ENCODE peak calls at places on chromosomes 3 and 15, in seven cellular contexts. One of them, this sample, is unnamed.

GRCh38 chr3:53795176-53795575 is 51.0 kb downstream of the CHDH start:
- DNase-seq in heart right ventricle: no peak
- DNase-seq in neuronal stem cell: no peak
- DNase-seq in upper lobe of right lung: no peak
- DNase-seq in PC-9: no peak
- DNase-seq in heart left ventricle: no peak
- DNase-seq in OCI-LY7: no peak
- DNase-seq in this sample: no peak

GRCh38 chr15:50182233-50183013 is 427 bp downstream of the SLC27A2 start:
- DNase-seq in heart right ventricle: no peak
- DNase-seq in neuronal stem cell: peak; percentile 27
- DNase-seq in upper lobe of right lung: peak; percentile 69
- DNase-seq in PC-9: peak; percentile 34
- DNase-seq in heart left ventricle: no peak
- DNase-seq in OCI-LY7: no peak
- DNase-seq in this sample: peak; percentile 2

GRCh38 chr3:150759319-150759718 is 3.6 kb downstream of the SIAH2 start:
- DNase-seq in heart right ventricle: no peak
- DNase-seq in neuronal stem cell: no peak
- DNase-seq in upper lobe of right lung: no peak
- DNase-seq in PC-9: no peak
- DNase-seq in heart left ventricle: no peak
- DNase-seq in OCI-LY7: no peak
- DNase-seq in this sample: no peak

GRCh38 chr3:82973810-82974209 is 1212.4 kb upstream of the GBE1 start:
- DNase-seq in heart right ventricle: no peak
- DNase-seq in neuronal stem cell: no peak
- DNase-seq in upper lobe of right lung: no peak
- DNase-seq in PC-9: no peak
- DNase-seq in heart left ventricle: no peak
- DNase-seq in OCI-LY7: no peak
- DNase-seq in this sample: no peak

GRCh38 chr3:59749291-59749690 is 699.5 kb upstream of the CFAP20DC start:
- DNase-seq in heart right ventricle: no peak
- DNase-seq in neuronal stem cell: no peak
- DNase-seq in upper lobe of right lung: no peak
- DNase-seq in PC-9: no peak
- DNase-seq in heart left ventricle: no peak
- DNase-seq in OCI-LY7: no peak
- DNase-seq in this sample: no peak

GRCh38 chr3:133475245-133476010 is 75.6 kb downstream of the BFSP2 start:
- DNase-seq in heart right ventricle: no peak
- DNase-seq in neuronal stem cell: no peak
- DNase-seq in upper lobe of right lung: no peak
- DNase-seq in PC-9: no peak
- DNase-seq in heart left ventricle: no peak
- DNase-seq in OCI-LY7: peak; percentile 95
- DNase-seq in this sample: no peak

GRCh38 chr15:70854669-70854976 is 666 bp upstream of the LARP6 start:
- DNase-seq in heart right ventricle: no peak
- DNase-seq in neuronal stem cell: peak; percentile 12
- DNase-seq in upper lobe of right lung: no peak
- DNase-seq in PC-9: no peak
- DNase-seq in heart left ventricle: no peak
- DNase-seq in OCI-LY7: no peak
- DNase-seq in this sample: no peak

GRCh38 chr3:58633157-58633865 is 33.3 kb downstream of the FAM3D start:
- DNase-seq in heart right ventricle: no peak
- DNase-seq in neuronal stem cell: no peak
- DNase-seq in upper lobe of right lung: no peak
- DNase-seq in PC-9: no peak
- DNase-seq in heart left ventricle: no peak
- DNase-seq in OCI-LY7: no peak
- DNase-seq in this sample: no peak

GRCh38 chr3:127451321-127451720 is 139.2 kb downstream of the TPRA1 start:
- DNase-seq in heart right ventricle: no peak
- DNase-seq in neuronal stem cell: no peak
- DNase-seq in upper lobe of right lung: no peak
- DNase-seq in PC-9: no peak
- DNase-seq in heart left ventricle: no peak
- DNase-seq in OCI-LY7: no peak
- DNase-seq in this sample: no peak

GRCh38 chr3:162166543-162166942 is 669.9 kb downstream of the OTOL1 start:
- DNase-seq in heart right ventricle: no peak
- DNase-seq in neuronal stem cell: no peak
- DNase-seq in upper lobe of right lung: no peak
- DNase-seq in PC-9: no peak
- DNase-seq in heart left ventricle: no peak
- DNase-seq in OCI-LY7: no peak
- DNase-seq in this sample: no peak

GRCh38 chr3:187935623-187936156 is 190.4 kb upstream of the BCL6 start:
- DNase-seq in heart right ventricle: no peak
- DNase-seq in neuronal stem cell: no peak
- DNase-seq in upper lobe of right lung: no peak
- DNase-seq in PC-9: no peak
- DNase-seq in heart left ventricle: no peak
- DNase-seq in OCI-LY7: peak; percentile 91
- DNase-seq in this sample: no peak

GRCh38 chr3:52237659-52238172 is 1.2 kb downstream of the TWF2 start:
- DNase-seq in heart right ventricle: peak; percentile 75
- DNase-seq in neuronal stem cell: no peak
- DNase-seq in upper lobe of right lung: peak; percentile 86
- DNase-seq in PC-9: peak; percentile 94
- DNase-seq in heart left ventricle: peak; percentile 91
- DNase-seq in OCI-LY7: no peak
- DNase-seq in this sample: no peak

GRCh38 chr3:52237006-52237658 is 1.8 kb downstream of the TWF2 start:
- DNase-seq in heart right ventricle: no peak
- DNase-seq in neuronal stem cell: no peak
- DNase-seq in upper lobe of right lung: peak; percentile 39
- DNase-seq in PC-9: peak; percentile 73
- DNase-seq in heart left ventricle: no peak
- DNase-seq in OCI-LY7: no peak
- DNase-seq in this sample: no peak

GRCh38 chr3:52236424-52236886 is 2.5 kb downstream of the TWF2 start:
- DNase-seq in heart right ventricle: peak; percentile 49
- DNase-seq in neuronal stem cell: no peak
- DNase-seq in upper lobe of right lung: peak; percentile 49
- DNase-seq in PC-9: no peak
- DNase-seq in heart left ventricle: peak; percentile 56
- DNase-seq in OCI-LY7: no peak
- DNase-seq in this sample: no peak

GRCh38 chr3:52238761-52239701 is at the start of gene TWF2:
- DNase-seq in heart right ventricle: peak; percentile 75
- DNase-seq in neuronal stem cell: peak; percentile 82
- DNase-seq in upper lobe of right lung: peak; percentile 91
- DNase-seq in PC-9: peak; percentile 84
- DNase-seq in heart left ventricle: peak; percentile 88
- DNase-seq in OCI-LY7: peak; percentile 88
- DNase-seq in this sample: peak; percentile 94

DNA sequence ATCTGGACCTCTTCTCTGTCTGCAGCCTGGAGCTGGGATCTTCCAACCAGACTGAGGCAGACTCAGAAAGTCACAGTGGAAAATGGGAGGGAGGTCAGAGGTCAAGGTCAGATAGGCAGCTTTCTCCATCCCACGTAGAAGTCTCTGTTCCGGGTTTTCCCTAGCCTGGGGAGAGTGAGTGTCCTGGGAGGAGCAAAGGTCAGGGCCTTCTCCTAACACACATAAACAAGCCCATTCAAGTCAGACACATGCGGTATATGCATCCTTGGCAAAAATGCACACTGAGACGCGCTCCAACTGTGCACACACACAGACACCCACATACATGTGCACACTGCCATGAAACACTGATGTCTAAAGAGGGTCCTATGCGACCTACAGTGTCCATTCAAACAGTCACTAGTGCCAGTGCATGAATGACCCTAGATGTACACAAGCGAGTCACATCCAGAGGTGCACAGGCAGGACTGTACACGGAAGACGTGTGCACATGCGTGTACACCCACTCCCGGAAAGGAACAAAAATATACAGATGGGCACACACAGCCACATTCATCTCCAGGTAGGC is 681 bp downstream of the TWF2 start:
- DNase-seq in heart right ventricle: no peak
- DNase-seq in neuronal stem cell: no peak
- DNase-seq in upper lobe of right lung: no peak
- DNase-seq in PC-9: no peak
- DNase-seq in heart left ventricle: no peak
- DNase-seq in OCI-LY7: no peak
- DNase-seq in this sample: no peak
- H3K4me1 ChIP-seq in heart right ventricle: peaks cover 51% of the 10 kb centered on the region
- H3K4me1 ChIP-seq in neuronal stem cell: peaks cover 15% of the 10 kb centered on the region
- H3K4me1 ChIP-seq in upper lobe of right lung: peaks cover 33% of the 10 kb centered on the region
- H3K4me1 ChIP-seq in PC-9: peaks cover 50% of the 10 kb centered on the region
- H3K4me1 ChIP-seq in heart left ventricle: peaks cover 39% of the 10 kb centered on the region
- H3K4me1 ChIP-seq in OCI-LY7: peaks cover 29% of the 10 kb centered on the region
- H3K4me1 ChIP-seq in this sample: peaks cover 72% of the 10 kb centered on the region

DNA sequence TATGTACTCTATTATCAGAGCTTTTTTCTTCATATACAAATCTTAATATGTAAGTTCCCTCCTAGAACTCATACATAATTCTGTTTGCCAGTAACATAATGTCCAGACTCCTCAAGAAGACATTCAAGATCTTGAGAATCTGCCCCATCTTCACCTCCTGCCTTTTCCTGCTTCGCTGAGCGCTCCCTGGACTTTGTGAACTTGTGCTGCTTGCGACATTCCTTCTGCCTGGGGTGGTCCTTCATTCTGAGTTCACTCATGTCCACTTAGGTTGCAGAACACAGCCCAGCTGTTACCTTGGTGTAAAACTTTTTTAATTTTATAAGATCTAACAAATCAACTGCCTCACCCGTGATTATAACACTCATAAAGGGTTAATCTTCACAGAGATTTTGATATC is 478.5 kb upstream of the EPHA3 start:
- DNase-seq in heart right ventricle: no peak
- DNase-seq in neuronal stem cell: no peak
- DNase-seq in upper lobe of right lung: no peak
- DNase-seq in PC-9: no peak
- DNase-seq in heart left ventricle: no peak
- DNase-seq in OCI-LY7: no peak
- DNase-seq in this sample: no peak
- H3K4me3 ChIP-seq in heart right ventricle: no peak overlapping the region
- H3K4me3 ChIP-seq in neuronal stem cell: no peak overlapping the region
- H3K4me3 ChIP-seq in upper lobe of right lung: no peak overlapping the region
- H3K4me3 ChIP-seq in PC-9: no peak overlapping the region
- H3K4me3 ChIP-seq in heart left ventricle: no peak overlapping the region
- H3K4me3 ChIP-seq in OCI-LY7: no peak overlapping the region
- H3K4me3 ChIP-seq in this sample: no peak overlapping the region

DNA sequence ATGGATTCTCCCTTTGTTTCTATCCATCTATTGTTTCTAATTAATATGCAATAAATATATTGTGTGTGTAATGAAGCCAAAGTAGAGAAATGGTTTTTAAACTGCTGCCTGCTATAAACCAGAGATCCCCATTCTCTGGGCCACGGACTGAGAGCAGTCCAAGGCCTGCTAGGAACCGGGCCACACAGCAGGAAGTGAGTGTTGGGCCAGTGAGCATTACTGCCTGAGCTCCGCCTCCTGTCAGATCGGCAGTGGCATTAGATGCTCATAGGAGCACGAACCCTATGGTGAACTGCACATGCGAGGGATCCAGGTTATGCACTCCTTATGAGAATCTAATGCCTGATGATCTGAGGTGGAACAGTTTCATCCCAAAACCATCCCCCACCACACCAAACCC is 85.2 kb upstream of the POMGNT2 start:
- DNase-seq in heart right ventricle: no peak
- DNase-seq in neuronal stem cell: no peak
- DNase-seq in upper lobe of right lung: no peak
- DNase-seq in PC-9: no peak
- DNase-seq in heart left ventricle: no peak
- DNase-seq in OCI-LY7: no peak
- DNase-seq in this sample: no peak
- H3K27ac ChIP-seq in heart right ventricle: no peak overlapping the region
- H3K27ac ChIP-seq in neuronal stem cell: no peak overlapping the region
- H3K27ac ChIP-seq in upper lobe of right lung: no peak overlapping the region
- H3K27ac ChIP-seq in PC-9: no peak overlapping the region
- H3K27ac ChIP-seq in heart left ventricle: no peak overlapping the region
- H3K27ac ChIP-seq in OCI-LY7: no peak overlapping the region
- H3K27ac ChIP-seq in this sample: no peak overlapping the region

GRCh38 chr3:146504546-146505197 is 35.3 kb upstream of the PLSCR2 start:
- DNase-seq in heart right ventricle: no peak
- DNase-seq in neuronal stem cell: no peak
- DNase-seq in upper lobe of right lung: no peak
- DNase-seq in PC-9: no peak
- DNase-seq in heart left ventricle: no peak
- DNase-seq in OCI-LY7: no peak
- DNase-seq in this sample: no peak
- H3K4me1 ChIP-seq in heart right ventricle: peaks cover 31% of the 10 kb centered on the region
- H3K4me1 ChIP-seq in neuronal stem cell: peaks cover 32% of the 10 kb centered on the region
- H3K4me1 ChIP-seq in upper lobe of right lung: peaks cover 15% of the 10 kb centered on the region
- H3K4me1 ChIP-seq in PC-9: peaks cover 54% of the 10 kb centered on the region
- H3K4me1 ChIP-seq in heart left ventricle: peaks cover 4% of the 10 kb centered on the region
- H3K4me1 ChIP-seq in OCI-LY7: no peaks in the 10 kb centered on the region
- H3K4me1 ChIP-seq in this sample: no peaks in the 10 kb centered on the region

DNA sequence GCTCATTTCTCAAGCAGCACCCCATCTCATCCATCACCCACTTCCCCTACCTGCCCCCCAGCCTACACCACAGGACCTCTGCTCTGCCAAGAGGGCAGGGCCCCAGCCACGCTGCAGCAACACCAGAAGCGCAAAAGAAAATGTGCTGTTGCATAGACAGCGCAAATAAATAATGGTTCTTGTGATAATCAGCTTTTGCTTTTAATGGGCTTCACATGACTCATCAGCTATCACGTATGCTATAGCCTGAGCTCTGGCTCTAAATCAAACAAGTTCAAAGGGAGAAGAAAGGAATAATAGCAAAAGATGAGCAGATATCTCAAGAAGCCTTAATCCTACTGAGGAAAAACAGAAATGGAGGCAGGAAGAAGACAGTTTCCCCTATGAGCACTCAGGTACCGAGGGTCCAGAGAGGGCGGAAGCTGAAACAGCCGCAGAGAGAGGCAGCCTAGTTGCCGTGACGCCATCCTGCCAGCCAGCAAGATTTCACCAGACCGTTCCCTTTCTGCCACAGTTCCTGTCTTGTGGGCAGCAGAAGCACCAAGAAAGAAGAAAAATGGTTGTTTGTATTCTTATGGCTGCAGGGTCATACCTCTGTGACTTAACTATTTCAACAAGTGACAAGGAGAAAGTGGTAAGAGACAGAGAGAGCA is 22.1 kb downstream of the RAB27A start:
- DNase-seq in heart right ventricle: no peak
- DNase-seq in neuronal stem cell: no peak
- DNase-seq in upper lobe of right lung: peak; percentile 75
- DNase-seq in PC-9: no peak
- DNase-seq in heart left ventricle: peak; percentile 48
- DNase-seq in OCI-LY7: no peak
- DNase-seq in this sample: peak; percentile 65
- H3K4me3 ChIP-seq in heart right ventricle: no peak overlapping the region
- H3K4me3 ChIP-seq in neuronal stem cell: no peak overlapping the region
- H3K4me3 ChIP-seq in upper lobe of right lung: peak overlapping the region; percentile 9
- H3K4me3 ChIP-seq in PC-9: no peak overlapping the region
- H3K4me3 ChIP-seq in heart left ventricle: no peak overlapping the region
- H3K4me3 ChIP-seq in OCI-LY7: no peak overlapping the region
- H3K4me3 ChIP-seq in this sample: peak overlapping the region; percentile 55

GRCh38 chr3:174439621-174440349 is 419.3 kb upstream of the NAALADL2 start:
- DNase-seq in heart right ventricle: peak; percentile 22
- DNase-seq in neuronal stem cell: no peak
- DNase-seq in upper lobe of right lung: no peak
- DNase-seq in PC-9: peak; percentile 49
- DNase-seq in heart left ventricle: no peak
- DNase-seq in OCI-LY7: no peak
- DNase-seq in this sample: no peak
- H3K27ac ChIP-seq in heart right ventricle: peak overlapping the region; percentile 98
- H3K27ac ChIP-seq in neuronal stem cell: peak overlapping the region; percentile 99
- H3K27ac ChIP-seq in upper lobe of right lung: peak overlapping the region; percentile 94
- H3K27ac ChIP-seq in PC-9: peak overlapping the region; percentile 79
- H3K27ac ChIP-seq in heart left ventricle: peak overlapping the region; percentile 97
- H3K27ac ChIP-seq in OCI-LY7: no peak overlapping the region
- H3K27ac ChIP-seq in this sample: no peak overlapping the region

GRCh38 chr15:63194291-63194681 is 4.9 kb downstream of the RAB8B start:
- DNase-seq in heart right ventricle: no peak
- DNase-seq in neuronal stem cell: no peak
- DNase-seq in upper lobe of right lung: no peak
- DNase-seq in PC-9: no peak
- DNase-seq in heart left ventricle: no peak
- DNase-seq in OCI-LY7: no peak
- DNase-seq in this sample: no peak
- H3K4me1 ChIP-seq in heart right ventricle: peaks cover 48% of the 10 kb centered on the region
- H3K4me1 ChIP-seq in neuronal stem cell: peaks cover 11% of the 10 kb centered on the region
- H3K4me1 ChIP-seq in upper lobe of right lung: peaks cover 76% of the 10 kb centered on the region
- H3K4me1 ChIP-seq in PC-9: peaks cover 34% of the 10 kb centered on the region
- H3K4me1 ChIP-seq in heart left ventricle: peaks cover 17% of the 10 kb centered on the region
- H3K4me1 ChIP-seq in OCI-LY7: peaks cover 63% of the 10 kb centered on the region
- H3K4me1 ChIP-seq in this sample: peaks cover 84% of the 10 kb centered on the region